ENCODE peak calls at places on chromosomes 16 and 17, in eight cellular contexts. I, U, C, W, O, B, T and A are unnamed samples.

GRCh38 chr17:7177954-7178477 is 1.2 kb downstream of the ASGR1 start:
- DNase-seq in T (no peak), U (no peak), O (no peak), I (no peak), B (peak; percentile 48), C (peak; percentile 74), W (peak; percentile 16), A (no peak)

GRCh38 chr17:69561462-69561861 is 147.0 kb downstream of the MAP2K6 start:
- DNase-seq in C (no peak), O (no peak), I (no peak), B (no peak), U (no peak), W (no peak), T (no peak), A (no peak)

GRCh38 chr17:15649861-15650391 is 30.4 kb upstream of the FBXW10B start:
- DNase-seq in I (peak; percentile 25), B (peak; percentile 60), C (no peak), U (no peak), O (no peak), T (no peak), W (no peak), A (peak; percentile 71)

GRCh38 chr17:50272711-50273653 is 1.3 kb upstream of the TMEM92 start:
- DNase-seq in U (no peak), W (no peak), I (peak; percentile 75), T (peak; percentile 86), B (no peak), O (no peak), C (peak; percentile 83), A (no peak)

GRCh38 chr16:81578636-81579413 is 134.2 kb downstream of the CMIP start:
- DNase-seq in C (no peak), W (no peak), B (no peak), O (no peak), T (no peak), U (no peak), I (no peak), A (no peak)

GRCh38 chr16:72997141-72997542 is 50.8 kb downstream of the ZFHX3 start:
- DNase-seq in B (no peak), C (no peak), T (no peak), U (peak; percentile 26), O (no peak), I (no peak), W (no peak), A (no peak)

GRCh38 chr17:4008496-4009163 is 44.4 kb upstream of the ATP2A3 start:
- DNase-seq in W (no peak), U (no peak), T (no peak), O (no peak), B (no peak), C (no peak), I (no peak), A (no peak)

GRCh38 chr16:48136547-48137360 is 19.0 kb downstream of the ABCC12 start:
- DNase-seq in U (peak; percentile 11), W (no peak), C (no peak), I (no peak), O (no peak), B (peak; percentile 55), T (no peak), A (no peak)

GRCh38 chr16:56743840-56744239 is 13.9 kb downstream of the NUP93 start:
- DNase-seq in O (no peak), B (peak; percentile 55), U (no peak), W (no peak), I (peak; percentile 34), C (peak; percentile 57), T (no peak), A (peak; percentile 64)

GRCh38 chr17:34503804-34504203 is 75.6 kb upstream of the TMEM132E start:
- DNase-seq in T (no peak), B (no peak), C (no peak), U (no peak), O (no peak), I (no peak), W (no peak), A (no peak)

GRCh38 chr16:8552487-8553221 is 37.7 kb downstream of the TMEM114 start:
- DNase-seq in U (no peak), B (no peak), I (no peak), C (no peak), T (no peak), W (no peak), O (no peak), A (no peak)

GRCh38 chr16:20383106-20384029 is 21.2 kb downstream of the PDILT start:
- DNase-seq in W (peak; percentile 74), T (peak; percentile 42), B (peak; percentile 34), I (peak; percentile 45), U (peak; percentile 74), O (peak; percentile 8), C (peak; percentile 92), A (peak; percentile 66)

GRCh38 chr16:87661561-87661960 is 59.3 kb downstream of the JPH3 start:
- DNase-seq in W (no peak), O (no peak), U (no peak), B (peak; percentile 29), T (peak; percentile 65), I (no peak), C (peak; percentile 85), A (no peak)

GRCh38 chr17:35089846-35090193 is 26.3 kb upstream of the RFFL start:
- DNase-seq in C (peak; percentile 72), T (no peak), O (no peak), U (no peak), W (no peak), B (peak; percentile 47), I (no peak), A (no peak)

GRCh38 chr16:22323998-22324786 is 27.0 kb downstream of the POLR3E start:
- DNase-seq in B (no peak), T (no peak), U (no peak), I (no peak), C (no peak), O (no peak), W (no peak), A (no peak)

GRCh38 chr17:82821554-82821953 is 18.3 kb downstream of the ZNF750 start:
- DNase-seq in B (no peak), U (no peak), I (no peak), T (no peak), W (no peak), C (no peak), O (no peak), A (no peak)

GRCh38 chr17:82820278-82821251 is 19.3 kb downstream of the ZNF750 start:
- DNase-seq in U (no peak), T (no peak), O (no peak), B (no peak), I (no peak), C (peak; percentile 62), W (no peak), A (no peak)

GRCh38 chr17:82822281-82822680 is 17.5 kb downstream of the ZNF750 start:
- DNase-seq in W (no peak), C (peak; percentile 46), I (no peak), T (peak; percentile 14), B (no peak), U (no peak), O (no peak), A (no peak)

GRCh38 chr17:82825540-82826124 is 14.2 kb downstream of the ZNF750 start:
- DNase-seq in O (no peak), C (no peak), I (no peak), B (no peak), U (no peak), W (no peak), T (no peak), A (no peak)

DNA sequence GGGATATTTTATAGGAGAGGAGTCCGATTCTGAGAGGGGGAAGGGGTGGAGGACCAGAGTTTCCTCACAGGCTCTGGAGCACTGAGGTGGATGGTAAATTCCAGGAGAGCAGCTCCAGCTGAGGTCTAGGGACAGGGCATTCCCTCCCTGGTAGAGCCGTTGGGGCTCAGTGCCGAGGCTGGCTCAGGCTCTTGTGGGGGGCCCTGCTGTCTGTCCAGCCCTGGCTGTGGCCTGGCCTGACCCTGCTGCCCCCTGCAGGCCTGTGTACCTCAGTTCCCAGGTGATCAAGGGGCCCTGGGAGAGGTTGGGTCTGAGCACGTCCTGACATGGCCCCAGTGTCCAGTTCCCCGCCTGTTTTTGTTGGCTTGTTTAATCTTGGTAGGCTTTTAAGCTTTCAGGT is 16.8 kb downstream of the ZNF750 start:
- DNase-seq in B (no peak), I (no peak), U (no peak), T (no peak), C (peak; percentile 68), W (no peak), O (no peak), A (no peak)
- TF ChIP-seq CTCF in B (no peak), I (no peak), U (no peak), T (no peak), C (peak; percentile 55), W (no peak), O (no peak), A (no peak)

GRCh38 chr16:61677776-61678175 is 358.5 kb downstream of the CDH8 start:
- DNase-seq in I (no peak), B (no peak), U (no peak), W (no peak), T (no peak), O (no peak), C (peak; percentile 6), A (no peak)
- H3K27me3 ChIP-seq in I (no peaks in the 10 kb centered on the region), B (no peaks in the 10 kb centered on the region), U (no peaks in the 10 kb centered on the region), W (no peaks in the 10 kb centered on the region), T (no peaks in the 10 kb centered on the region), O (no peaks in the 10 kb centered on the region), C (no peaks in the 10 kb centered on the region), A (no peaks in the 10 kb centered on the region)

GRCh38 chr16:17404903-17405691 is 65.7 kb downstream of the XYLT1 start:
- DNase-seq in O (peak; percentile 81), W (peak; percentile 93), C (no peak), I (peak; percentile 68), T (peak; percentile 82), U (peak; percentile 19), B (peak; percentile 88), A (peak; percentile 90)

GRCh38 chr16:17408296-17408695 is 62.5 kb downstream of the XYLT1 start:
- DNase-seq in T (no peak), U (no peak), I (no peak), O (no peak), C (no peak), B (no peak), W (no peak), A (no peak)

GRCh38 chr16:17408955-17409441 is 61.8 kb downstream of the XYLT1 start:
- DNase-seq in B (no peak), O (no peak), C (no peak), T (no peak), U (no peak), I (no peak), W (no peak), A (no peak)

GRCh38 chr16:17409894-17410293 is 60.9 kb downstream of the XYLT1 start:
- DNase-seq in I (no peak), O (no peak), C (no peak), W (peak; percentile 69), B (no peak), U (no peak), T (no peak), A (no peak)

GRCh38 chr16:17407321-17407720 is 63.4 kb downstream of the XYLT1 start:
- DNase-seq in I (no peak), O (no peak), W (no peak), T (no peak), U (no peak), B (no peak), C (no peak), A (no peak)
- TF ChIP-seq CTCF in I (no peak), O (no peak), W (no peak), T (no peak), U (no peak), B (no peak), C (no peak), A (no peak)

DNA sequence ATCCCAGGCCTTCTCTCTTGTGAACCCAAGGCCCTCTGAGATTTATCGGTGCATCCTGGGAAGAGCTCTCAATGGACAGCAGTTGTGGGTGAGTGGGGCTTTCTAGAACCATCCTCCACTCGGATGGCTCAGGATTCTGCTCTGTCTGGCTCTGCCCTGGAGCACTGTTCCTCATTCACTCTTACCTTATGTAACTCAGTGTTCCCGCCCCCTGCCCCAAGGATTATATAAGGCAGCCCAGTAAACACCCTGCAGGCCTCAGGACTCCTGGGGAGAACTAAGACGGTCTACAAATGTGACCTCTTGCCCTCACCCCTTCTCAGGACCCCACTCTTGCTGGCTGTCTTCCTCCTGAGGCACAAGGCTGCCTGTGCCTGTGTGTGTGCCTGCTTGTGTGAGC is 3.8 kb downstream of the RPRML start:
- DNase-seq in C (no peak), W (no peak), U (no peak), T (no peak), B (no peak), I (no peak), O (no peak), A (no peak)
- H3K27me3 ChIP-seq in C (peaks cover 26% of the 10 kb centered on the region), W (peaks cover 16% of the 10 kb centered on the region), U (no peaks in the 10 kb centered on the region), T (no peaks in the 10 kb centered on the region), B (peaks cover 42% of the 10 kb centered on the region), I (peaks cover 15% of the 10 kb centered on the region), O (peaks cover 5% of the 10 kb centered on the region), A (peaks cover 9% of the 10 kb centered on the region)